ENCODE peak calls at places on chromosome 10, in nine cellular contexts. G, J, W, S, F, E, A, P and U are unnamed samples.

GRCh38 chr10:75441196-75441595 is 9.8 kb downstream of the LRMDA start:
- DNase-seq in G (no peak), J (no peak), W (no peak), S (no peak), F (no peak), E (no peak), A (no peak), P (no peak), U (no peak)

GRCh38 chr10:44774676-44775401 is 136.3 kb upstream of the TMEM72 start:
- DNase-seq in G (no peak), J (no peak), W (no peak), S (no peak), F (peak; percentile 67), E (no peak), A (no peak), P (peak; percentile 54), U (no peak)

GRCh38 chr10:91006001-91006751 is 85.3 kb upstream of the ANKRD1 start:
- DNase-seq in G (peak; percentile 69), J (peak; percentile 62), W (peak; percentile 68), S (peak; percentile 35), F (peak; percentile 87), E (peak; percentile 52), A (no peak), P (peak; percentile 43), U (peak; percentile 62)

GRCh38 chr10:3666525-3667302 is 118.3 kb downstream of the KLF6 start:
- DNase-seq in G (no peak), J (no peak), W (no peak), S (peak; percentile 33), F (no peak), E (peak; percentile 70), A (no peak), P (no peak), U (no peak)

GRCh38 chr10:16481052-16481728 is 40.5 kb downstream of the C1QL3 start:
- DNase-seq in G (no peak), J (no peak), W (no peak), S (no peak), F (no peak), E (no peak), A (no peak), P (no peak), U (no peak)

GRCh38 chr10:30728786-30729185 is 99.2 kb upstream of the LYZL2 start:
- DNase-seq in G (no peak), J (no peak), W (no peak), S (no peak), F (no peak), E (no peak), A (no peak), P (no peak), U (no peak)

GRCh38 chr10:52486840-52487611 is 172.9 kb downstream of the DKK1 start:
- DNase-seq in G (no peak), J (no peak), W (no peak), S (no peak), F (peak; percentile 81), E (no peak), A (no peak), P (peak; percentile 59), U (no peak)

GRCh38 chr10:97640868-97641811 is 669 bp downstream of the PI4K2A start:
- DNase-seq in G (peak; percentile 50), J (peak; percentile 60), W (peak; percentile 31), S (peak; percentile 33), F (peak; percentile 75), E (peak; percentile 77), A (no peak), P (peak; percentile 24), U (no peak)

GRCh38 chr10:59360605-59361515 is 1.5 kb downstream of the FAM13C start:
- DNase-seq in G (no peak), J (no peak), W (no peak), S (no peak), F (no peak), E (no peak), A (no peak), P (no peak), U (no peak)

GRCh38 chr10:124020871-124021823 is 72.3 kb downstream of the CHST15 start:
- DNase-seq in G (no peak), J (no peak), W (no peak), S (no peak), F (no peak), E (no peak), A (no peak), P (no peak), U (no peak)

GRCh38 chr10:29470843-29471482 is 163.8 kb downstream of the SVIL start:
- DNase-seq in G (no peak), J (no peak), W (no peak), S (no peak), F (no peak), E (no peak), A (no peak), P (no peak), U (no peak)

GRCh38 chr10:53023411-53023810 is 250.8 kb upstream of the MBL2 start:
- DNase-seq in G (no peak), J (no peak), W (no peak), S (no peak), F (no peak), E (no peak), A (no peak), P (no peak), U (no peak)

GRCh38 chr10:119445935-119446317 is 96.6 kb downstream of the RGS10 start:
- DNase-seq in G (no peak), J (no peak), W (no peak), S (no peak), F (no peak), E (no peak), A (no peak), P (no peak), U (no peak)

GRCh38 chr10:36172054-36172531 is 530.0 kb upstream of the FZD8 start:
- DNase-seq in G (no peak), J (no peak), W (no peak), S (no peak), F (peak; percentile 57), E (no peak), A (no peak), P (no peak), U (no peak)

GRCh38 chr10:66222462-66223046 is 703.3 kb upstream of the LRRTM3 start:
- DNase-seq in G (no peak), J (no peak), W (no peak), S (no peak), F (no peak), E (no peak), A (no peak), P (no peak), U (no peak)

GRCh38 chr10:116848032-116848911 is 1.0 kb upstream of the ENO4 start:
- DNase-seq in G (no peak), J (no peak), W (no peak), S (no peak), F (no peak), E (no peak), A (no peak), P (no peak), U (no peak)

GRCh38 chr10:104581884-104582603 is 59.0 kb upstream of the SORCS3 start:
- DNase-seq in G (no peak), J (no peak), W (no peak), S (no peak), F (peak; percentile 25), E (no peak), A (no peak), P (peak; percentile 63), U (no peak)

GRCh38 chr10:86110156-86110786 is 256.3 kb downstream of the GRID1 start:
- DNase-seq in G (peak; percentile 37), J (no peak), W (no peak), S (no peak), F (no peak), E (no peak), A (no peak), P (no peak), U (no peak)
- TF ChIP-seq CTCF in G (peak; percentile 40), J (peak; percentile 16), W (no peak), S (no peak), F (no peak), E (peak; percentile 28), A (peak; percentile 8), P (no peak), U (peak; percentile 32)

GRCh38 chr10:96339956-96340904 is 18.6 kb downstream of the OPALIN start:
- DNase-seq in G (peak; percentile 77), J (peak; percentile 73), W (peak; percentile 62), S (peak; percentile 44), F (peak; percentile 65), E (no peak), A (no peak), P (peak; percentile 29), U (peak; percentile 62)
- TF ChIP-seq CTCF in G (peak; percentile 54), J (peak; percentile 80), W (peak; percentile 83), S (peak; percentile 49), F (peak; percentile 78), E (peak; percentile 77), A (peak; percentile 85), P (peak; percentile 72), U (peak; percentile 87)

GRCh38 chr10:122132331-122132755 is 138.8 kb upstream of the BTBD16 start:
- DNase-seq in G (no peak), J (no peak), W (no peak), S (no peak), F (no peak), E (no peak), A (no peak), P (no peak), U (no peak)

GRCh38 chr10:122128357-122128756 is 139.4 kb downstream of the TACC2 start:
- DNase-seq in G (no peak), J (no peak), W (no peak), S (peak; percentile 80), F (peak; percentile 29), E (no peak), A (no peak), P (no peak), U (no peak)

GRCh38 chr10:122132882-122133634 is 138.0 kb upstream of the BTBD16 start:
- DNase-seq in G (no peak), J (no peak), W (no peak), S (no peak), F (peak; percentile 31), E (no peak), A (no peak), P (no peak), U (no peak)

GRCh38 chr10:122127943-122128342 is 139.0 kb downstream of the TACC2 start:
- DNase-seq in G (no peak), J (no peak), W (no peak), S (no peak), F (no peak), E (no peak), A (no peak), P (no peak), U (no peak)

GRCh38 chr10:122130474-122131110 is 140.5 kb upstream of the BTBD16 start:
- DNase-seq in G (no peak), J (no peak), W (no peak), S (no peak), F (peak; percentile 40), E (no peak), A (no peak), P (no peak), U (no peak)
- TF ChIP-seq CTCF in G (no peak), J (no peak), W (no peak), S (no peak), F (no peak), E (no peak), A (no peak), P (no peak), U (no peak)

DNA sequence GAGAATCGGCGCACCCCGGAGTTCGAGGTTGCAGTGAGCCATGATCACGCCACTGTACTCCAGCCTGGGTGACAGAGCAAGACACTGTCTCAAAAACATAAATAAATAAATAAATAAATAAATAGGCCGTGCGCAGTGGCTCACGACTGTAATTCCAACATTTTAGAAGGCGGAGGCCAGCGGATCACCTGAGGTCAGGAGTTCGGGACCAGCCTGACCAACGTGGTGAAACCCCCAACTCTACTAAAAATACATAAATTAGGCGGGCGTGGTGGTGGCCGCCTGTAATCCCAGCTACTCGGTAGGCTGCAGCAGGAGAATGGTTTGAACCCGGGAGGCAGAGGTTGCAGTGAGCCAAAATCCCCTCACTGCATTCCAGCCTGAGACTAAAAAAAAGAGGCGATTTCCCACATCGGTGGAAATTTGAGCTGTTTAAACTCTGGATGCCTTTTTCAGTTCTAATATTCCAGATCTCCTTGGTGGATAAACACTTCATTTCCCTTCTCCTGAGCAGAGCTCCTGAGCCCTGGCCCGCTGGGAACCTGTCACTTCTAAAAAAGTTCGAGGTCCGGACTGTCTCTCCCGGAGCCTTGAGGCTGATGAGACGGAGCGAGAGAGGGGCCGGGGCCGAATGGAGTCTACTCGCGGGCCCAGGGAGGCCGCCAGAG is 2.0 kb upstream of the NFKB2 start:
- DNase-seq in G (no peak), J (no peak), W (no peak), S (no peak), F (no peak), E (no peak), A (no peak), P (no peak), U (no peak)
- TF ChIP-seq CTCF in G (no peak), J (peak; percentile 95), W (no peak), S (no peak), F (no peak), E (peak; percentile 96), A (no peak), P (peak; percentile 89), U (no peak)